ENCODE peak calls at places on chromosomes 6 and 20, in four cellular contexts. One of them, this sample, is unnamed.

GRCh38 chr6:15417811-15418210 is 171.9 kb downstream of the JARID2 start:
- DNase-seq in K562: no peak
- DNase-seq in HCT116: no peak
- DNase-seq in HepG2: no peak
- DNase-seq in this sample: no peak

GRCh38 chr6:38173909-38174308 is 354.4 kb downstream of the ZFAND3 start:
- DNase-seq in HCT116: no peak
- DNase-seq in HepG2: no peak
- DNase-seq in K562: no peak
- DNase-seq in this sample: no peak

GRCh38 chr20:36573798-36574277 is 441 bp downstream of the TGIF2 start:
- DNase-seq in HCT116: no peak
- DNase-seq in HepG2: peak
- DNase-seq in K562: peak
- DNase-seq in this sample: peak

GRCh38 chr6:116858060-116858459 is 19.0 kb upstream of the RFX6 start:
- DNase-seq in HCT116: no peak
- DNase-seq in K562: no peak
- DNase-seq in HepG2: no peak
- DNase-seq in this sample: no peak

GRCh38 chr6:145086197-145086596 is 649.1 kb downstream of the EPM2A start:
- DNase-seq in HCT116: no peak
- DNase-seq in HepG2: no peak
- DNase-seq in K562: no peak
- DNase-seq in this sample: no peak

GRCh38 chr6:26116267-26116666 is 29.0 kb downstream of the HFE start:
- DNase-seq in K562: no peak
- DNase-seq in HCT116: no peak
- DNase-seq in HepG2: no peak
- DNase-seq in this sample: no peak

GRCh38 chr20:58877374-58878360 is 25.2 kb downstream of the GNAS start:
- DNase-seq in HepG2: no peak
- DNase-seq in K562: no peak
- DNase-seq in HCT116: no peak
- DNase-seq in this sample: no peak

GRCh38 chr6:50965495-50965894 is 146.8 kb downstream of the TFAP2B start:
- DNase-seq in HepG2: no peak
- DNase-seq in HCT116: no peak
- DNase-seq in K562: no peak
- DNase-seq in this sample: no peak

GRCh38 chr6:96304997-96305396 is 216.6 kb upstream of the UFL1 start:
- DNase-seq in K562: no peak
- DNase-seq in HCT116: no peak
- DNase-seq in HepG2: peak
- DNase-seq in this sample: no peak

GRCh38 chr6:87824813-87825475 is 122.9 kb upstream of the AKIRIN2 start:
- DNase-seq in HCT116: no peak
- DNase-seq in K562: no peak
- DNase-seq in HepG2: no peak
- DNase-seq in this sample: no peak

GRCh38 chr6:29137724-29138123 is 29.9 kb downstream of the OR2J3 start:
- DNase-seq in HCT116: no peak
- DNase-seq in K562: no peak
- DNase-seq in HepG2: no peak
- DNase-seq in this sample: no peak

GRCh38 chr6:76481101-76481500 is 408.6 kb upstream of the IMPG1 start:
- DNase-seq in HepG2: no peak
- DNase-seq in K562: no peak
- DNase-seq in HCT116: no peak
- DNase-seq in this sample: no peak

GRCh38 chr20:59602546-59603080 is 1.7 kb upstream of the PHACTR3 start:
- DNase-seq in K562: no peak
- DNase-seq in HCT116: no peak
- DNase-seq in HepG2: no peak
- DNase-seq in this sample: no peak

GRCh38 chr20:17504898-17505663 is 26.1 kb downstream of the BFSP1 start:
- DNase-seq in HepG2: peak
- DNase-seq in K562: peak
- DNase-seq in HCT116: peak
- DNase-seq in this sample: peak

GRCh38 chr6:147769496-147770087 is 261.1 kb downstream of the SAMD5 start:
- DNase-seq in HCT116: no peak
- DNase-seq in HepG2: no peak
- DNase-seq in K562: no peak
- DNase-seq in this sample: no peak

GRCh38 chr6:49087372-49087771 is 375.7 kb downstream of the MMUT start:
- DNase-seq in HCT116: no peak
- DNase-seq in HepG2: no peak
- DNase-seq in K562: no peak
- DNase-seq in this sample: no peak

GRCh38 chr6:16302721-16303552 is 64.5 kb downstream of the GMPR start:
- DNase-seq in HCT116: no peak
- DNase-seq in HepG2: peak
- DNase-seq in K562: peak
- DNase-seq in this sample: peak

GRCh38 chr6:14880052-14880451 is 365.8 kb upstream of the JARID2 start:
- DNase-seq in HCT116: no peak
- DNase-seq in HepG2: no peak
- DNase-seq in K562: no peak
- DNase-seq in this sample: no peak

GRCh38 chr20:2468581-2469407 is 1.8 kb downstream of the SNRPB start:
- DNase-seq in HCT116: no peak
- DNase-seq in HepG2: no peak
- DNase-seq in K562: no peak
- DNase-seq in this sample: no peak

GRCh38 chr20:39670987-39671386 is 708.8 kb downstream of the DHX35 start:
- DNase-seq in HCT116: no peak
- DNase-seq in HepG2: no peak
- DNase-seq in K562: no peak
- DNase-seq in this sample: no peak

GRCh38 chr6:15474196-15474595 is 188.6 kb downstream of the DTNBP1 start:
- DNase-seq in HCT116: no peak
- DNase-seq in HepG2: no peak
- DNase-seq in K562: no peak
- DNase-seq in this sample: no peak

GRCh38 chr6:149079911-149080501 is 237.5 kb upstream of the TAB2 start:
- DNase-seq in HCT116: no peak
- DNase-seq in HepG2: no peak
- DNase-seq in K562: no peak
- DNase-seq in this sample: no peak

GRCh38 chr20:53080969-53081871 is 109.1 kb downstream of the TSHZ2 start:
- DNase-seq in K562: no peak
- DNase-seq in HepG2: peak
- DNase-seq in HCT116: no peak
- DNase-seq in this sample: peak

GRCh38 chr6:105482227-105482839 is 79.5 kb upstream of the PREP start:
- DNase-seq in HepG2: no peak
- DNase-seq in HCT116: no peak
- DNase-seq in K562: peak
- DNase-seq in this sample: peak

GRCh38 chr6:162203287-162203686 is 524.3 kb downstream of the PRKN start:
- DNase-seq in K562: no peak
- DNase-seq in HCT116: no peak
- DNase-seq in HepG2: no peak
- DNase-seq in this sample: no peak

GRCh38 chr20:38840053-38840893 is 34.8 kb downstream of the PPP1R16B start:
- DNase-seq in K562: peak
- DNase-seq in HepG2: no peak
- DNase-seq in HCT116: no peak
- DNase-seq in this sample: no peak

DNA sequence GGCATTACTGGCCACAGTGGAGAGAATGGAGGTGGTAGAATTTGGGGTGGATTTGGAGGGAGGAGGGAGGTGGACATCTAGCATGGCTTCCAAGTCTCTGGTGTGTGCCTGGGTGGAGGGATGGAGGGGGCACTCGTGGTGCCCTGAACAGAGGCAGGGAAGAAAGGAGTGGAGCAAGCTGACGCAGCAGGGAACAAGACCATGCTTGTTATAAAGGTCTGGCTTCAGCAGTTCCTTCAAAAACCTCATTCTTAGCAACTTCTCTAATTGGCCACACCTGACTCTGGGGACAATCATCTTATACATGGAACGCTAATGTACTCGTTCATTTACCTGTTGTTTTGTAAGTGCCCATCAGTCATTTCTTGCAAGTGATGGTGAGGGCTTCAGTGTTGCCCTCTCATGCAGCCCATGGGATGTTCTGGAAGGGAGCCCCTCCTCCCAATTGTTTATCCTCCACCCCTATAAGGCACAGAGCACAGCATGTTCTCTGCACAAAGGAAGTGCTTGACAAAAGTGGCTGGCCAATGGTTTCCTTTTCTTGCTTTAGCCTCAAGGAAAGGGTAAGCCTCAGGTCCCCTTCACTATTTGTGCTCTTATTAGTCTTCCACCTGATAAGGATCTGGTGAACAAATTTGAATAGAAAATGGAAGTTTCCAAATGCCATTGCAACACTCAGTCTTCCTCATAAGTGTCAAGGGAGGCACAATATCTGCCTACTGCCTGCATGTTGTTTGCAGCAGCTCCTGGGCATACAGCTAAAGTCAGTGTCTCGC is 39.3 kb downstream of the GFOD1 start:
- DNase-seq in HCT116: no peak
- DNase-seq in HepG2: no peak
- DNase-seq in K562: no peak
- DNase-seq in this sample: peak
- TF ChIP-seq POLR2AphosphoS5 in HCT116: no peak
- TF ChIP-seq POLR2AphosphoS5 in HepG2: no peak
- TF ChIP-seq POLR2AphosphoS5 in K562: no peak
- TF ChIP-seq POLR2AphosphoS5 in this sample: no peak

GRCh38 chr6:150775400-150775799 is 90.1 kb upstream of the MTHFD1L start:
- DNase-seq in HepG2: no peak
- DNase-seq in HCT116: peak
- DNase-seq in K562: no peak
- DNase-seq in this sample: peak
- TF ChIP-seq MAX in HepG2: no peak
- TF ChIP-seq MAX in HCT116: no peak
- TF ChIP-seq MAX in K562: no peak
- TF ChIP-seq MAX in this sample: no peak

DNA sequence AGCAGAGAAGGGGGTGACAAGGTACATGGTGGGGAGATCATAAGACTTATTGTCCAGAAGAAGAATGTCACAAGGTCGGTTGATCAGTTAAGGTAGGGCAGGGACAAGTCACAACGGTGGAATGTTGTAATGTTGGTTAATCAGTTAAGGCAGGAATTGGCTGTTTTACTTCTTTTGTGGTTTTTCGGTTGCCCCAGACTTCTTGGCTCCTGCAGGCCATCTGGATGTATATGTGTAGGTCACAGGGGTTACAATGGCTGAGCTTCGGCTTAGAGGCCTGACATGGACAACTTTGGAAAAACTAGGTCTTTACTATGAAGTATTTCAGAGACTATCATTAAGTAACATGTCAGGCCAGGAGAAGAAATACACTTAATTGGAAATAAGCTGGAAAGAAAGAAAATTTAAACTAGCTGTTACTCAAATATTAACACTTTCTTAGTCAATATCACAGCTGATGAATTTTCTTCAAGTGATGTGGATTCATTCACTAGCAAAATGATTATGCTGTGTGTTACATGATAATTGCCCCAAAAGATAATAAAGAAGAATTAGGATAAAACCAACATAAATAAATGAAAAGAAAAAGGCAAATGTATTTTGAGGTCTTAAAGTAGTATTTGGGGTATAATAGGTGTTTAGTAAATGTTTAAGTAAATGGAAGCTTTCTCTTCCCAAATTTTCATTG is 4.5 kb downstream of the AIG1 start:
- DNase-seq in HCT116: no peak
- DNase-seq in HepG2: peak
- DNase-seq in K562: peak
- DNase-seq in this sample: no peak
- TF ChIP-seq POLR2AphosphoS5 in HCT116: no peak
- TF ChIP-seq POLR2AphosphoS5 in HepG2: no peak
- TF ChIP-seq POLR2AphosphoS5 in K562: no peak
- TF ChIP-seq POLR2AphosphoS5 in this sample: no peak

DNA sequence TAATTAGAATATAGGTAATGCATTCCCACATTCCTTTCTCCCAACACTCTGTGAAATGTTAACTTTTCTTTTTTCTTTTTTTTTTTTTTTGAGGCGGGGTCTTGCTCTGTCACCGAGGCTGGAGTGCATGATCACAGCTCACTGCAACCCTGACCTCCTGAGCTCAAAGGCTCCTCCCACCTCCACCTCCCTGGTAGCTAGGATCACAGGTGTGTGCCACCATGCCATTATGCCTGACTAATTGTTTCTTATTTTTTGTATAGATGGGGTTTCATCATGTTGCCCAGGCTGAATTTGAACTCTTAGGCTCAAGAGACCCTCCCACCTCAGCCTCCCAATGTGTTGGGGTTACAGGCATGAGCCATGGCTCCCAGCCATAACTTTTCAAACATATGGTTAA is 135.7 kb upstream of the SHLD1 start:
- DNase-seq in K562: no peak
- DNase-seq in HepG2: peak
- DNase-seq in HCT116: no peak
- DNase-seq in this sample: no peak
- TF ChIP-seq MAX in K562: no peak
- TF ChIP-seq MAX in HepG2: no peak
- TF ChIP-seq MAX in HCT116: no peak
- TF ChIP-seq MAX in this sample: no peak

GRCh38 chr20:45951474-45951873 is 17.0 kb downstream of the PCIF1 start:
- DNase-seq in HCT116: no peak
- DNase-seq in K562: no peak
- DNase-seq in HepG2: no peak
- DNase-seq in this sample: no peak
- TF ChIP-seq POLR2AphosphoS5 in HCT116: peak
- TF ChIP-seq POLR2AphosphoS5 in K562: no peak
- TF ChIP-seq POLR2AphosphoS5 in HepG2: no peak
- TF ChIP-seq POLR2AphosphoS5 in this sample: no peak

GRCh38 chr20:64110411-64111068 is 3.2 kb upstream of the NPBWR2 start:
- DNase-seq in HCT116: no peak
- DNase-seq in K562: no peak
- DNase-seq in HepG2: no peak
- DNase-seq in this sample: no peak
- TF ChIP-seq MAX in HCT116: no peak
- TF ChIP-seq MAX in K562: no peak
- TF ChIP-seq MAX in HepG2: no peak
- TF ChIP-seq MAX in this sample: no peak

GRCh38 chr6:53259860-53260580 is 88.7 kb downstream of the ELOVL5 start:
- DNase-seq in HCT116: no peak
- DNase-seq in HepG2: no peak
- DNase-seq in K562: no peak
- DNase-seq in this sample: no peak
- TF ChIP-seq POLR2AphosphoS5 in HCT116: no peak
- TF ChIP-seq POLR2AphosphoS5 in HepG2: no peak
- TF ChIP-seq POLR2AphosphoS5 in K562: no peak
- TF ChIP-seq POLR2AphosphoS5 in this sample: no peak

GRCh38 chr20:47506850-47507249 is 5.2 kb downstream of the NCOA3 start:
- DNase-seq in HepG2: no peak
- DNase-seq in K562: no peak
- DNase-seq in HCT116: no peak
- DNase-seq in this sample: no peak
- TF ChIP-seq MAX in HepG2: no peak
- TF ChIP-seq MAX in K562: no peak
- TF ChIP-seq MAX in HCT116: no peak
- TF ChIP-seq MAX in this sample: no peak